ENCODE peak calls at places on chromosomes 13 and 19, in ten cellular contexts. D, V, Y, M, X, J, N, Z, B and W are unnamed samples.

GRCh38 chr19:42129399-42130253 is 2.6 kb downstream of the POU2F2 start:
- DNase-seq in J (peak), X (no peak), B (no peak), N (no peak), V (peak), Y (no peak), Z (no peak), D (no peak), M (peak), W (no peak)

GRCh38 chr19:4140237-4140711 is 13.2 kb upstream of the CREB3L3 start:
- DNase-seq in V (peak), M (peak), Z (no peak), B (no peak), Y (peak), D (peak), N (peak), X (no peak), J (peak), W (no peak)

GRCh38 chr19:16814526-16815100 is 14.6 kb upstream of the SIN3B start:
- DNase-seq in N (no peak), V (no peak), M (no peak), X (no peak), Y (no peak), D (no peak), B (no peak), Z (no peak), J (no peak), W (no peak)

GRCh38 chr13:110250258-110250891 is 56.6 kb downstream of the COL4A1 start:
- DNase-seq in Y (no peak), X (peak), N (no peak), Z (no peak), J (peak), V (no peak), B (no peak), M (no peak), D (no peak), W (no peak)

GRCh38 chr19:6138066-6138465 is 2.6 kb downstream of the ACSBG2 start:
- DNase-seq in V (no peak), J (peak), N (no peak), B (no peak), D (no peak), Z (no peak), Y (no peak), M (no peak), X (no peak), W (no peak)

GRCh38 chr19:17648786-17649185 is 39.4 kb downstream of the UNC13A start:
- DNase-seq in B (no peak), X (no peak), N (no peak), Y (no peak), Z (no peak), D (no peak), J (no peak), M (no peak), V (no peak), W (no peak)

GRCh38 chr13:113451951-113452421 is 1.3 kb downstream of the ADPRHL1 start:
- DNase-seq in X (no peak), D (no peak), Y (no peak), V (no peak), M (no peak), N (no peak), J (no peak), Z (no peak), B (no peak), W (no peak)

GRCh38 chr13:101289764-101290163 is 126.5 kb downstream of the NALCN start:
- DNase-seq in J (peak), M (no peak), B (no peak), Z (no peak), D (no peak), V (peak), N (peak), X (no peak), Y (peak), W (no peak)

GRCh38 chr19:7902796-7903243 is 857 bp upstream of the MAP2K7 start:
- DNase-seq in X (no peak), D (no peak), Z (no peak), N (no peak), V (no peak), B (no peak), M (no peak), J (no peak), Y (no peak), W (no peak)

GRCh38 chr19:3115916-3116602 is 19.8 kb upstream of the GNA15 start:
- DNase-seq in X (no peak), M (no peak), Y (peak), D (no peak), Z (no peak), N (peak), B (no peak), J (no peak), V (no peak), W (no peak)

GRCh38 chr19:7607212-7607873 is 11.7 kb downstream of the CAMSAP3 start:
- DNase-seq in Z (no peak), D (no peak), Y (no peak), V (no peak), M (no peak), J (no peak), X (no peak), N (no peak), B (no peak), W (no peak)

GRCh38 chr13:99559560-99559959 is 58.3 kb downstream of the TM9SF2 start:
- DNase-seq in V (no peak), J (no peak), X (no peak), N (no peak), B (no peak), M (no peak), Y (no peak), Z (no peak), D (no peak), W (no peak)

GRCh38 chr13:50444726-50445125 is 398.8 kb downstream of the DLEU7 start:
- DNase-seq in M (no peak), V (no peak), Y (no peak), B (no peak), J (no peak), D (no peak), Z (no peak), N (no peak), X (no peak), W (no peak)

GRCh38 chr19:18733196-18733647 is 49.7 kb downstream of the CRTC1 start:
- DNase-seq in D (no peak), B (no peak), J (no peak), Y (no peak), N (no peak), Z (no peak), V (peak), X (no peak), M (no peak), W (no peak)

GRCh38 chr19:43799502-43800142 is 2.6 kb downstream of the LYPD5 start:
- DNase-seq in J (no peak), D (no peak), N (no peak), Y (no peak), M (no peak), X (no peak), V (no peak), B (no peak), Z (no peak), W (no peak)

GRCh38 chr19:42130254-42130573 is 2.0 kb downstream of the POU2F2 start:
- DNase-seq in Y (no peak), J (no peak), V (no peak), Z (no peak), B (no peak), M (no peak), D (no peak), X (no peak), N (no peak), W (no peak)

GRCh38 chr13:35927554-35927953 is 203.6 kb downstream of the DCLK1 start:
- DNase-seq in D (no peak), N (peak), Y (no peak), J (peak), B (no peak), Z (no peak), M (no peak), X (no peak), V (peak), W (no peak)

GRCh38 chr19:19474950-19475781 is 40.2 kb downstream of the TSSK6 start:
- DNase-seq in Z (no peak), M (no peak), Y (peak), J (no peak), B (no peak), D (no peak), V (no peak), N (no peak), X (no peak), W (no peak)

GRCh38 chr19:19137556-19138109 is 645 bp downstream of the TMEM161A start:
- DNase-seq in X (no peak), Z (no peak), J (no peak), Y (no peak), V (no peak), N (no peak), D (no peak), B (no peak), M (no peak), W (no peak)

GRCh38 chr13:29568731-29569130 is 26.8 kb downstream of the SLC7A1 start:
- DNase-seq in B (no peak), J (no peak), N (no peak), X (no peak), Y (no peak), V (no peak), Z (no peak), D (no peak), M (no peak), W (no peak)

GRCh38 chr13:48010698-48011097 is 9.6 kb upstream of the SUCLA2 start:
- DNase-seq in Y (no peak), Z (no peak), X (no peak), J (no peak), N (no peak), D (no peak), V (no peak), M (no peak), B (no peak), W (no peak)

GRCh38 chr19:41510484-41510883 is 65.5 kb upstream of the CEACAM21 start:
- DNase-seq in N (no peak), B (no peak), M (no peak), X (no peak), J (no peak), Y (no peak), V (no peak), Z (no peak), D (no peak), W (no peak)

GRCh38 chr19:49468199-49468598 is 5.8 kb upstream of the FLT3LG start:
- DNase-seq in D (no peak), Y (no peak), Z (no peak), J (no peak), X (no peak), V (no peak), B (no peak), N (no peak), M (no peak), W (no peak)

GRCh38 chr19:45340232-45340898 is at the start of gene KLC3:
- DNase-seq in B (no peak), M (peak), J (no peak), N (no peak), V (no peak), Y (peak), X (no peak), D (no peak), Z (no peak), W (no peak)